ENCODE peak calls at places on chromosome 6, in eight cellular contexts. J, U, X, P, V, C, E and K are unnamed samples.

GRCh38 chr6:137362878-137363804 is 131.1 kb downstream of the OLIG3 start:
- DNase-seq in J (no peak), U (no peak), X (no peak), P (no peak), V (no peak), C (no peak), E (no peak), K (no peak)

GRCh38 chr6:42338573-42339218 is 113.0 kb downstream of the TRERF1 start:
- DNase-seq in J (no peak), U (no peak), X (peak), P (no peak), V (no peak), C (peak), E (no peak), K (peak)

GRCh38 chr6:147347882-147348214 is 143.6 kb downstream of the STXBP5 start:
- DNase-seq in J (no peak), U (no peak), X (no peak), P (no peak), V (no peak), C (no peak), E (no peak), K (no peak)

GRCh38 chr6:155319902-155320301 is 5.6 kb upstream of the TFB1M start:
- DNase-seq in J (peak), U (no peak), X (no peak), P (no peak), V (no peak), C (no peak), E (no peak), K (no peak)

GRCh38 chr6:133170602-133171001 is 70.6 kb upstream of the EYA4 start:
- DNase-seq in J (no peak), U (no peak), X (no peak), P (no peak), V (no peak), C (peak), E (no peak), K (peak)

GRCh38 chr6:3194535-3195376 is 32.7 kb downstream of the TUBB2B start:
- DNase-seq in J (no peak), U (no peak), X (no peak), P (no peak), V (peak), C (peak), E (peak), K (no peak)

GRCh38 chr6:91716361-91716760 is 1129.5 kb upstream of the MAP3K7 start:
- DNase-seq in J (no peak), U (no peak), X (no peak), P (no peak), V (no peak), C (peak), E (no peak), K (peak)

GRCh38 chr6:137357263-137357947 is 136.8 kb downstream of the OLIG3 start:
- DNase-seq in J (no peak), U (no peak), X (no peak), P (no peak), V (no peak), C (no peak), E (no peak), K (no peak)

GRCh38 chr6:19988555-19988954 is 151.4 kb downstream of the ID4 start:
- DNase-seq in J (peak), U (no peak), X (peak), P (no peak), V (no peak), C (peak), E (no peak), K (peak)

GRCh38 chr6:47247227-47247797 is 62.4 kb downstream of the TNFRSF21 start:
- DNase-seq in J (peak), U (no peak), X (no peak), P (no peak), V (peak), C (no peak), E (peak), K (no peak)

GRCh38 chr6:33204415-33205171 is at the start of gene HSD17B8:
- DNase-seq in J (peak), U (peak), X (peak), P (peak), V (peak), C (no peak), E (peak), K (peak)

GRCh38 chr6:111865049-111865585 is 8.1 kb downstream of the FYN start:
- DNase-seq in J (no peak), U (no peak), X (no peak), P (no peak), V (no peak), C (no peak), E (no peak), K (peak)

GRCh38 chr6:64335195-64335594 is 699.6 kb downstream of the PHF3 start:
- DNase-seq in J (no peak), U (no peak), X (no peak), P (no peak), V (no peak), C (no peak), E (no peak), K (no peak)

GRCh38 chr6:118580585-118581419 is 32.7 kb downstream of the PLN start:
- DNase-seq in J (peak), U (no peak), X (peak), P (no peak), V (no peak), C (peak), E (peak), K (peak)

GRCh38 chr6:76250666-76251065 is 178.2 kb upstream of the IMPG1 start:
- DNase-seq in J (no peak), U (no peak), X (no peak), P (no peak), V (no peak), C (no peak), E (no peak), K (no peak)